ENCODE peak calls at places on chromosomes 5 and 9, in six cellular contexts. One of them, this sample, is unnamed.

GRCh38 chr5:137461636-137462596 is 37.2 kb downstream of the SPOCK1 start:
- DNase-seq in SW480: no peak
- DNase-seq in cardiac muscle cell: no peak
- DNase-seq in activated naive CD4-positive, alpha-beta T cell treated with anti-CD3 and anti-CD28 coated beads, Interleukin-2, amount 50 U/mL, for 72 hours: no peak
- DNase-seq in GM04504: no peak
- DNase-seq in SK-N-SH: peak
- DNase-seq in this sample: no peak

GRCh38 chr5:93620487-93621339 is 37.7 kb downstream of the NR2F1 start:
- DNase-seq in SW480: peak
- DNase-seq in cardiac muscle cell: peak
- DNase-seq in activated naive CD4-positive, alpha-beta T cell treated with anti-CD3 and anti-CD28 coated beads, Interleukin-2, amount 50 U/mL, for 72 hours: no peak
- DNase-seq in GM04504: no peak
- DNase-seq in SK-N-SH: peak
- DNase-seq in this sample: peak

GRCh38 chr9:34633166-34633565 is 4.3 kb upstream of the ARID3C start:
- DNase-seq in SW480: no peak
- DNase-seq in cardiac muscle cell: no peak
- DNase-seq in activated naive CD4-positive, alpha-beta T cell treated with anti-CD3 and anti-CD28 coated beads, Interleukin-2, amount 50 U/mL, for 72 hours: no peak
- DNase-seq in GM04504: no peak
- DNase-seq in SK-N-SH: no peak
- DNase-seq in this sample: no peak

GRCh38 chr5:167049043-167049663 is 1242.3 kb upstream of the WWC1 start:
- DNase-seq in SW480: peak
- DNase-seq in cardiac muscle cell: peak
- DNase-seq in activated naive CD4-positive, alpha-beta T cell treated with anti-CD3 and anti-CD28 coated beads, Interleukin-2, amount 50 U/mL, for 72 hours: no peak
- DNase-seq in GM04504: peak
- DNase-seq in SK-N-SH: peak
- DNase-seq in this sample: no peak

GRCh38 chr5:8600843-8601242 is 731.9 kb downstream of the MTRR start:
- DNase-seq in SW480: no peak
- DNase-seq in cardiac muscle cell: peak
- DNase-seq in activated naive CD4-positive, alpha-beta T cell treated with anti-CD3 and anti-CD28 coated beads, Interleukin-2, amount 50 U/mL, for 72 hours: no peak
- DNase-seq in GM04504: no peak
- DNase-seq in SK-N-SH: no peak
- DNase-seq in this sample: no peak

GRCh38 chr9:16230731-16231130 is 639.7 kb downstream of the BNC2 start:
- DNase-seq in SW480: no peak
- DNase-seq in cardiac muscle cell: no peak
- DNase-seq in activated naive CD4-positive, alpha-beta T cell treated with anti-CD3 and anti-CD28 coated beads, Interleukin-2, amount 50 U/mL, for 72 hours: no peak
- DNase-seq in GM04504: no peak
- DNase-seq in SK-N-SH: no peak
- DNase-seq in this sample: no peak

GRCh38 chr5:125137535-125137934 is 391.1 kb upstream of the ZNF608 start:
- DNase-seq in SW480: no peak
- DNase-seq in cardiac muscle cell: no peak
- DNase-seq in activated naive CD4-positive, alpha-beta T cell treated with anti-CD3 and anti-CD28 coated beads, Interleukin-2, amount 50 U/mL, for 72 hours: no peak
- DNase-seq in GM04504: no peak
- DNase-seq in SK-N-SH: no peak
- DNase-seq in this sample: no peak

GRCh38 chr9:35658894-35659220 is 765 bp downstream of the CCDC107 start:
- DNase-seq in SW480: peak
- DNase-seq in cardiac muscle cell: peak
- DNase-seq in activated naive CD4-positive, alpha-beta T cell treated with anti-CD3 and anti-CD28 coated beads, Interleukin-2, amount 50 U/mL, for 72 hours: no peak
- DNase-seq in GM04504: no peak
- DNase-seq in SK-N-SH: no peak
- DNase-seq in this sample: no peak

GRCh38 chr5:35239476-35239875 is 9.2 kb upstream of the PRLR start:
- DNase-seq in SW480: no peak
- DNase-seq in cardiac muscle cell: no peak
- DNase-seq in activated naive CD4-positive, alpha-beta T cell treated with anti-CD3 and anti-CD28 coated beads, Interleukin-2, amount 50 U/mL, for 72 hours: no peak
- DNase-seq in GM04504: no peak
- DNase-seq in SK-N-SH: no peak
- DNase-seq in this sample: no peak

GRCh38 chr9:101716629-101717028 is 21.8 kb downstream of the GRIN3A start:
- DNase-seq in SW480: no peak
- DNase-seq in cardiac muscle cell: no peak
- DNase-seq in activated naive CD4-positive, alpha-beta T cell treated with anti-CD3 and anti-CD28 coated beads, Interleukin-2, amount 50 U/mL, for 72 hours: no peak
- DNase-seq in GM04504: no peak
- DNase-seq in SK-N-SH: no peak
- DNase-seq in this sample: no peak

GRCh38 chr5:41790038-41790776 is 80.0 kb downstream of the OXCT1 start:
- DNase-seq in SW480: no peak
- DNase-seq in cardiac muscle cell: no peak
- DNase-seq in activated naive CD4-positive, alpha-beta T cell treated with anti-CD3 and anti-CD28 coated beads, Interleukin-2, amount 50 U/mL, for 72 hours: no peak
- DNase-seq in GM04504: no peak
- DNase-seq in SK-N-SH: peak
- DNase-seq in this sample: no peak

GRCh38 chr5:157106668-157107461 is 2.0 kb downstream of the HAVCR2 start:
- DNase-seq in SW480: peak
- DNase-seq in cardiac muscle cell: no peak
- DNase-seq in activated naive CD4-positive, alpha-beta T cell treated with anti-CD3 and anti-CD28 coated beads, Interleukin-2, amount 50 U/mL, for 72 hours: peak
- DNase-seq in GM04504: no peak
- DNase-seq in SK-N-SH: no peak
- DNase-seq in this sample: peak

GRCh38 chr5:107372723-107373487 is 297.8 kb downstream of the EFNA5 start:
- DNase-seq in SW480: no peak
- DNase-seq in cardiac muscle cell: peak
- DNase-seq in activated naive CD4-positive, alpha-beta T cell treated with anti-CD3 and anti-CD28 coated beads, Interleukin-2, amount 50 U/mL, for 72 hours: no peak
- DNase-seq in GM04504: no peak
- DNase-seq in SK-N-SH: no peak
- DNase-seq in this sample: no peak

GRCh38 chr9:38074441-38074943 is 5.5 kb upstream of the SHB start:
- DNase-seq in SW480: no peak
- DNase-seq in cardiac muscle cell: peak
- DNase-seq in activated naive CD4-positive, alpha-beta T cell treated with anti-CD3 and anti-CD28 coated beads, Interleukin-2, amount 50 U/mL, for 72 hours: no peak
- DNase-seq in GM04504: no peak
- DNase-seq in SK-N-SH: no peak
- DNase-seq in this sample: no peak

GRCh38 chr5:94240616-94241287 is 377.7 kb downstream of the KIAA0825 start:
- DNase-seq in SW480: no peak
- DNase-seq in cardiac muscle cell: peak
- DNase-seq in activated naive CD4-positive, alpha-beta T cell treated with anti-CD3 and anti-CD28 coated beads, Interleukin-2, amount 50 U/mL, for 72 hours: no peak
- DNase-seq in GM04504: peak
- DNase-seq in SK-N-SH: peak
- DNase-seq in this sample: no peak

GRCh38 chr5:80763873-80764647 is 109.3 kb upstream of the DHFR start:
- DNase-seq in SW480: no peak
- DNase-seq in cardiac muscle cell: no peak
- DNase-seq in activated naive CD4-positive, alpha-beta T cell treated with anti-CD3 and anti-CD28 coated beads, Interleukin-2, amount 50 U/mL, for 72 hours: no peak
- DNase-seq in GM04504: no peak
- DNase-seq in SK-N-SH: no peak
- DNase-seq in this sample: no peak

GRCh38 chr9:108580021-108580439 is 275.8 kb downstream of the ACTL7B start:
- DNase-seq in SW480: peak
- DNase-seq in cardiac muscle cell: peak
- DNase-seq in activated naive CD4-positive, alpha-beta T cell treated with anti-CD3 and anti-CD28 coated beads, Interleukin-2, amount 50 U/mL, for 72 hours: no peak
- DNase-seq in GM04504: peak
- DNase-seq in SK-N-SH: no peak
- DNase-seq in this sample: no peak

This sample was measured in ecto neural progenitor cell.